ENCODE peak calls at places on chromosomes 12 and 14, in eight cellular contexts. C is body of pancreas; N is IMR-90; J is CD8-positive, alpha-beta T cell; Z is A549; Y is heart left ventricle; H is lower leg skin; B is CD8-positive, alpha-beta memory T cell. U is an unnamed sample.

GRCh38 chr12:105761075-105761474 is 377.7 kb downstream of the NUAK1 start:
- DNase-seq in C (no peak), N (no peak), J (no peak), Z (no peak), Y (no peak), H (no peak), B (no peak), U (no peak)

GRCh38 chr12:4943067-4943937 is 33.6 kb downstream of the KCNA1 start:
- DNase-seq in C (no peak), N (no peak), J (no peak), Z (no peak), Y (no peak), H (no peak), B (no peak), U (no peak)

GRCh38 chr14:63345826-63346225 is 27.1 kb upstream of the GPHB5 start:
- DNase-seq in C (no peak), N (no peak), J (no peak), Z (no peak), Y (no peak), H (no peak), B (no peak), U (no peak)

GRCh38 chr12:124992874-124993567 is 424 bp upstream of the BRI3BP start:
- DNase-seq in C (peak), N (peak), J (peak), Z (peak), Y (no peak), H (peak), B (peak), U (peak)

GRCh38 chr12:51806896-51807295 is 41.6 kb downstream of the FIGNL2 start:
- DNase-seq in C (no peak), N (no peak), J (no peak), Z (no peak), Y (no peak), H (no peak), B (no peak), U (no peak)

GRCh38 chr12:3285570-3285969 is 205.4 kb upstream of the PRMT8 start:
- DNase-seq in C (no peak), N (no peak), J (no peak), Z (no peak), Y (no peak), H (no peak), B (no peak), U (no peak)

GRCh38 chr14:23436327-23437141 is 1.1 kb upstream of the MYH7 start:
- DNase-seq in C (peak), N (no peak), J (no peak), Z (no peak), Y (no peak), H (no peak), B (no peak), U (no peak)

GRCh38 chr14:90555126-90556049 is 158.6 kb downstream of the CALM1 start:
- DNase-seq in C (no peak), N (no peak), J (no peak), Z (no peak), Y (no peak), H (no peak), B (no peak), U (no peak)

GRCh38 chr12:81558031-81558430 is 201.1 kb downstream of the PPFIA2 start:
- DNase-seq in C (no peak), N (peak), J (no peak), Z (no peak), Y (no peak), H (no peak), B (no peak), U (peak)

GRCh38 chr14:43503508-43503907 is 1003.6 kb downstream of the FSCB start:
- DNase-seq in C (no peak), N (no peak), J (no peak), Z (peak), Y (no peak), H (no peak), B (no peak), U (no peak)

GRCh38 chr12:15446798-15447197 is 124.5 kb downstream of the PTPRO start:
- DNase-seq in C (no peak), N (no peak), J (no peak), Z (peak), Y (no peak), H (no peak), B (no peak), U (peak)

GRCh38 chr12:96196781-96197180 is 2.6 kb downstream of the ELK3 start:
- DNase-seq in C (no peak), N (peak), J (no peak), Z (peak), Y (no peak), H (no peak), B (no peak), U (peak)
- H3K4me3 ChIP-seq in C (no peak), N (peak), J (no peak), Z (peak), Y (peak), H (no peak), B (peak), U (peak)

GRCh38 chr12:98893126-98893525 is 248.0 kb downstream of the APAF1 start:
- DNase-seq in C (peak), N (no peak), J (no peak), Z (no peak), Y (no peak), H (no peak), B (no peak), U (no peak)

GRCh38 chr12:98893601-98894411 is 248.7 kb downstream of the APAF1 start:
- DNase-seq in C (no peak), N (no peak), J (no peak), Z (no peak), Y (no peak), H (no peak), B (no peak), U (no peak)

GRCh38 chr12:98894412-98895085 is 249.5 kb downstream of the APAF1 start:
- DNase-seq in C (peak), N (no peak), J (no peak), Z (no peak), Y (no peak), H (no peak), B (no peak), U (no peak)

GRCh38 chr12:98896938-98897337 is 251.8 kb downstream of the APAF1 start:
- DNase-seq in C (no peak), N (peak), J (no peak), Z (no peak), Y (no peak), H (no peak), B (no peak), U (peak)

DNA sequence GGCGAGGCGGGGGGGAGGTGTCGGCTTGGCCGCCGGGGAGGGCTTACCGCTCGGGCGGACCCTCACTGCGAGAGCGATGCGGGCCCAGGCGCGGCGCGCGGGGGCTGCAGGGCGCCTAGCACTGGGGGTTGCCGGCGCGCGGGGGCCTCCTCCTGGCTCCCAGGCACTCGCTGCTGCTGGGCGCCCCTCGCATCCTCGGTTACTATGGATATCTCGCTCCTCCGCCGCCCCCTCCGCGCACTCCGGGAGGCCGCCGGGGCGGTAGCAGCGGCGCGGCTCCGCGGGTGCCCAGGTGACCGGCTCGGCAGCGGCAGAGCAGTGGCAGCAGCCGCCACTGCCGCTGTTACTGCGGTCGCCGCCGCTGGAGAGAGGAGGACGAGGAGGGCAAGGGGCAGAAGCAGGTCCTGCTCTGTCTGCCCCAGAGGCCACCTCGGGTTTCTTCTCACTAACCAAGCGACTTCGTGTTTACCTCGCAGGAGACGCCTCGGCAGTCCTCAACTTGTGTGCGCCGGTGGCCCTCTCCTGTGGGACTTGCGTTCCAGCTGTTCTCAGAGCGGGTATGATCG is 250.1 kb downstream of the APAF1 start:
- DNase-seq in C (peak), N (no peak), J (no peak), Z (no peak), Y (no peak), H (no peak), B (no peak), U (no peak)
- H3K4me3 ChIP-seq in C (peak), N (no peak), J (no peak), Z (no peak), Y (peak), H (no peak), B (no peak), U (no peak)

DNA sequence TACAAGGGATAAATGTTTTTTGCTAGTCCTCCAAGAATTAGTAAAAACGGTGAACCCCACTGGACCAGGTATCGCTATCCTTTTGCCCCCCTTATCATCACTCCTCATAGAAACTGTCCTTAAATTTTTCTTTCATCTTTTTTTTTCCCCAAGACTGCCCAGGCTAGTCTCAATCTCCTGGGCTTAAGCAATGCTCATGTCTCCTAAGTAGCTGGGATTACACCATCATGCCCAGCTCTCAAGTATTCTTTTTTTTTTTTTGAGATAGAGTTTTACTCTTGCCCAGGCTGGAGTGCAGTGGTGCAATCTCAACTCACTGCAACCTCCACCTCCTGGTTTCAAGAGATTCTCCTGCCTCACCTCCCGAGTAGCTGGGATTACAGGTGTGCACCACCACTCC is 9.7 kb downstream of the IRF2BPL start:
- DNase-seq in C (no peak), N (no peak), J (no peak), Z (no peak), Y (no peak), H (no peak), B (no peak), U (no peak)
- H3K4me3 ChIP-seq in C (no peak), N (no peak), J (no peak), Z (no peak), Y (no peak), H (no peak), B (no peak), U (no peak)

DNA sequence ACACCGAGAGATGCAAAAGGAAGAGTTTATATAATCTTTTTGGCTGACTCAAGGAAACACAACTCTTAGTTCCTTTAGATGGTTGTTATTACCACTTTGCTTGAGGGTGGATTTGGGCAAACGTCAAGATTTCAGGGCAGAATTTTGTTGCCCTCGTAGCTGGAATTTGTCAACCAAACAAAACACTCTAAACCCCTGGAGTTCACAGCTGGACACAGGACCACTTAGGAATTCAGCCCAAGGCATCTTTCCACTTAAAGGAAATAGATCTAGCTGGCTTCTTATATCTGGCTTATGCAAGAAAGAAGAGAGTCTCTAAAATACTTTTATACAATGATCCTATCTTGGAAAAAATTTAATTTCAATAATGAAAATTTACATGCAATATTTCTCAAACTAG is 237.8 kb upstream of the LRIG3 start:
- DNase-seq in C (no peak), N (no peak), J (no peak), Z (no peak), Y (no peak), H (no peak), B (no peak), U (no peak)
- H3K4me3 ChIP-seq in C (no peak), N (no peak), J (no peak), Z (no peak), Y (no peak), H (no peak), B (no peak), U (no peak)

GRCh38 chr12:750356-751191 is 1.8 kb upstream of the WNK1 start:
- DNase-seq in C (no peak), N (no peak), J (no peak), Z (no peak), Y (no peak), H (no peak), B (no peak), U (no peak)

GRCh38 chr12:751192-751827 is 1.1 kb upstream of the WNK1 start:
- DNase-seq in C (peak), N (peak), J (peak), Z (peak), Y (peak), H (peak), B (peak), U (peak)

GRCh38 chr12:752673-753400 is 458 bp downstream of the WNK1 start:
- DNase-seq in C (peak), N (peak), J (peak), Z (peak), Y (peak), H (peak), B (peak), U (peak)

GRCh38 chr12:751828-752672 is at the start of gene WNK1:
- DNase-seq in C (peak), N (peak), J (peak), Z (peak), Y (peak), H (peak), B (peak), U (peak)

DNA sequence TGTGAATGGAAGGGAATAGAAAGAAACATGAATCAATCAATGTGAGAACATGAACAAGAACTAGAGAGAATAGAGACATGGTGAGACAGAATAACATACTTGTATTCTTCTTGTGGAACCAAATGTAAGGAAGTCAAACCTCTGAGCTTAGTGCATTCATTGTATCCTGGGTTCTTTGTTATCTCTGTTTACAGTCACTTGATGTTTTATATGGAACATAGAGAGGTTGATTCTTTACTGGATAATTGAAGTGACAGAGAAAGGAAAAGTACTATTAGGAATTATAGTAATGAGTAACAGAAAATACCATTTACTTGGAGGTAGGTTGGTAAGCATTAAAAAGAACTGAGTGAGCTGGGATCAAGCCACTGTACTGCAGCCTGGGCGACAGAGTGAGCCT is 2.5 kb upstream of the WNK1 start:
- DNase-seq in C (no peak), N (no peak), J (no peak), Z (no peak), Y (no peak), H (no peak), B (no peak), U (no peak)
- H3K4me3 ChIP-seq in C (no peak), N (no peak), J (no peak), Z (peak), Y (no peak), H (no peak), B (no peak), U (no peak)

U was measured in fibroblast of mammary gland.